ENCODE peak calls at places on chromosomes 5 and 9, in seven cellular contexts. One of them, this sample, is unnamed.

GRCh38 chr9:114216976-114217375 is 61.6 kb downstream of the COL27A1 start:
- DNase-seq in H9: no peak
- DNase-seq in IMR-90: no peak
- DNase-seq in mesendoderm: no peak
- DNase-seq in neuronal stem cell: no peak
- DNase-seq in trophoblast cell: no peak
- DNase-seq in H1: no peak
- DNase-seq in this sample: no peak

GRCh38 chr5:7517006-7517405 is 121.1 kb downstream of the ADCY2 start:
- DNase-seq in H9: no peak
- DNase-seq in mesendoderm: peak
- DNase-seq in trophoblast cell: peak
- DNase-seq in H1: no peak
- DNase-seq in neuronal stem cell: no peak
- DNase-seq in IMR-90: no peak
- DNase-seq in this sample: no peak

GRCh38 chr9:91758491-91758981 is 191.5 kb downstream of the ROR2 start:
- DNase-seq in mesendoderm: peak
- DNase-seq in neuronal stem cell: peak
- DNase-seq in H9: peak
- DNase-seq in H1: peak
- DNase-seq in IMR-90: peak
- DNase-seq in trophoblast cell: peak
- DNase-seq in this sample: peak

GRCh38 chr9:134750450-134751155 is 109.0 kb downstream of the COL5A1 start:
- DNase-seq in H9: no peak
- DNase-seq in mesendoderm: no peak
- DNase-seq in neuronal stem cell: no peak
- DNase-seq in H1: no peak
- DNase-seq in IMR-90: no peak
- DNase-seq in trophoblast cell: peak
- DNase-seq in this sample: no peak

GRCh38 chr5:135589152-135589551 is 10.4 kb upstream of the CXCL14 start:
- DNase-seq in mesendoderm: no peak
- DNase-seq in neuronal stem cell: no peak
- DNase-seq in H9: no peak
- DNase-seq in trophoblast cell: no peak
- DNase-seq in H1: no peak
- DNase-seq in IMR-90: no peak
- DNase-seq in this sample: no peak

GRCh38 chr9:124077915-124078572 is 66.5 kb downstream of the LHX2 start:
- DNase-seq in H9: no peak
- DNase-seq in IMR-90: no peak
- DNase-seq in neuronal stem cell: no peak
- DNase-seq in H1: no peak
- DNase-seq in mesendoderm: peak
- DNase-seq in trophoblast cell: peak
- DNase-seq in this sample: peak

GRCh38 chr5:32865475-32865874 is 154.4 kb downstream of the NPR3 start:
- DNase-seq in mesendoderm: no peak
- DNase-seq in neuronal stem cell: no peak
- DNase-seq in IMR-90: peak
- DNase-seq in trophoblast cell: no peak
- DNase-seq in H9: no peak
- DNase-seq in H1: no peak
- DNase-seq in this sample: no peak

GRCh38 chr9:129596541-129597328 is 24.2 kb downstream of the C9orf50 start:
- DNase-seq in trophoblast cell: peak
- DNase-seq in IMR-90: peak
- DNase-seq in H1: no peak
- DNase-seq in mesendoderm: peak
- DNase-seq in neuronal stem cell: peak
- DNase-seq in H9: peak
- DNase-seq in this sample: peak

GRCh38 chr5:163248856-163249255 is 188.5 kb upstream of the CCNG1 start:
- DNase-seq in neuronal stem cell: no peak
- DNase-seq in IMR-90: no peak
- DNase-seq in H9: no peak
- DNase-seq in mesendoderm: no peak
- DNase-seq in H1: no peak
- DNase-seq in trophoblast cell: no peak
- DNase-seq in this sample: no peak

GRCh38 chr9:6501526-6502210 is 88.7 kb downstream of the UHRF2 start:
- DNase-seq in neuronal stem cell: no peak
- DNase-seq in IMR-90: no peak
- DNase-seq in mesendoderm: peak
- DNase-seq in trophoblast cell: no peak
- DNase-seq in H1: no peak
- DNase-seq in H9: no peak
- DNase-seq in this sample: no peak

GRCh38 chr9:129891519-129891918 is 56.3 kb downstream of the USP20 start:
- DNase-seq in mesendoderm: no peak
- DNase-seq in trophoblast cell: no peak
- DNase-seq in neuronal stem cell: no peak
- DNase-seq in H9: no peak
- DNase-seq in H1: no peak
- DNase-seq in IMR-90: no peak
- DNase-seq in this sample: peak

GRCh38 chr5:32541241-32541640 is 44.1 kb upstream of the SUB1 start:
- DNase-seq in neuronal stem cell: no peak
- DNase-seq in H9: no peak
- DNase-seq in trophoblast cell: no peak
- DNase-seq in H1: no peak
- DNase-seq in IMR-90: peak
- DNase-seq in mesendoderm: no peak
- DNase-seq in this sample: no peak

GRCh38 chr9:128637656-128638055 is 19.0 kb downstream of the DYNC2I2 start:
- DNase-seq in H9: no peak
- DNase-seq in trophoblast cell: no peak
- DNase-seq in IMR-90: peak
- DNase-seq in H1: no peak
- DNase-seq in mesendoderm: no peak
- DNase-seq in neuronal stem cell: no peak
- DNase-seq in this sample: no peak

GRCh38 chr9:72365525-72366256 is 683 bp upstream of the ZFAND5 start:
- DNase-seq in trophoblast cell: peak
- DNase-seq in IMR-90: peak
- DNase-seq in H1: no peak
- DNase-seq in mesendoderm: peak
- DNase-seq in H9: peak
- DNase-seq in neuronal stem cell: no peak
- DNase-seq in this sample: peak

GRCh38 chr9:78118742-78119473 is 87.3 kb upstream of the GNAQ start:
- DNase-seq in H9: no peak
- DNase-seq in IMR-90: peak
- DNase-seq in neuronal stem cell: no peak
- DNase-seq in trophoblast cell: peak
- DNase-seq in mesendoderm: no peak
- DNase-seq in H1: no peak
- DNase-seq in this sample: no peak

GRCh38 chr5:10987881-10988504 is 227.0 kb upstream of the DAP start:
- DNase-seq in H9: peak
- DNase-seq in IMR-90: no peak
- DNase-seq in trophoblast cell: peak
- DNase-seq in H1: peak
- DNase-seq in mesendoderm: peak
- DNase-seq in neuronal stem cell: peak
- DNase-seq in this sample: no peak

GRCh38 chr5:168370826-168371225 is 79.4 kb downstream of the WWC1 start:
- DNase-seq in neuronal stem cell: no peak
- DNase-seq in trophoblast cell: no peak
- DNase-seq in H9: no peak
- DNase-seq in IMR-90: no peak
- DNase-seq in mesendoderm: no peak
- DNase-seq in H1: no peak
- DNase-seq in this sample: no peak

GRCh38 chr5:172769598-172770373 is 1.2 kb downstream of the DUSP1 start:
- DNase-seq in H9: no peak
- DNase-seq in neuronal stem cell: no peak
- DNase-seq in trophoblast cell: no peak
- DNase-seq in IMR-90: peak
- DNase-seq in mesendoderm: peak
- DNase-seq in H1: no peak
- DNase-seq in this sample: peak

GRCh38 chr5:120539471-120539870 is 75.4 kb downstream of the PRR16 start:
- DNase-seq in H1: no peak
- DNase-seq in neuronal stem cell: no peak
- DNase-seq in mesendoderm: peak
- DNase-seq in H9: no peak
- DNase-seq in IMR-90: no peak
- DNase-seq in trophoblast cell: no peak
- DNase-seq in this sample: no peak

GRCh38 chr9:89878687-89879086 is 273.9 kb downstream of the GADD45G start:
- DNase-seq in trophoblast cell: no peak
- DNase-seq in H9: no peak
- DNase-seq in H1: no peak
- DNase-seq in neuronal stem cell: no peak
- DNase-seq in IMR-90: no peak
- DNase-seq in mesendoderm: no peak
- DNase-seq in this sample: peak

GRCh38 chr9:116842658-116843057 is 155.6 kb downstream of the TRIM32 start:
- DNase-seq in IMR-90: no peak
- DNase-seq in mesendoderm: peak
- DNase-seq in neuronal stem cell: no peak
- DNase-seq in trophoblast cell: no peak
- DNase-seq in H9: peak
- DNase-seq in H1: peak
- DNase-seq in this sample: no peak

GRCh38 chr5:66807743-66808142 is 211.6 kb downstream of the MAST4 start:
- DNase-seq in H9: no peak
- DNase-seq in H1: no peak
- DNase-seq in mesendoderm: peak
- DNase-seq in IMR-90: peak
- DNase-seq in trophoblast cell: no peak
- DNase-seq in neuronal stem cell: no peak
- DNase-seq in this sample: peak

GRCh38 chr9:99464568-99464967 is 242.5 kb downstream of the SEC61B start:
- DNase-seq in mesendoderm: no peak
- DNase-seq in trophoblast cell: no peak
- DNase-seq in neuronal stem cell: no peak
- DNase-seq in IMR-90: no peak
- DNase-seq in H9: no peak
- DNase-seq in H1: no peak
- DNase-seq in this sample: no peak
- H3K23ac ChIP-seq in mesendoderm: no peak
- H3K23ac ChIP-seq in trophoblast cell: no peak
- H3K23ac ChIP-seq in neuronal stem cell: no peak
- H3K23ac ChIP-seq in IMR-90: no peak
- H3K23ac ChIP-seq in H9: no peak
- H3K23ac ChIP-seq in H1: no peak
- H3K23ac ChIP-seq in this sample: no peak

GRCh38 chr5:156922207-156922792 is 40.7 kb downstream of the TIMD4 start:
- DNase-seq in IMR-90: no peak
- DNase-seq in neuronal stem cell: no peak
- DNase-seq in H1: no peak
- DNase-seq in mesendoderm: no peak
- DNase-seq in trophoblast cell: no peak
- DNase-seq in H9: no peak
- DNase-seq in this sample: no peak

GRCh38 chr5:156918311-156918845 is 44.6 kb downstream of the TIMD4 start:
- DNase-seq in trophoblast cell: no peak
- DNase-seq in H9: no peak
- DNase-seq in neuronal stem cell: no peak
- DNase-seq in IMR-90: no peak
- DNase-seq in mesendoderm: no peak
- DNase-seq in H1: no peak
- DNase-seq in this sample: no peak

GRCh38 chr5:156920042-156920860 is 42.8 kb downstream of the TIMD4 start:
- DNase-seq in IMR-90: no peak
- DNase-seq in H1: no peak
- DNase-seq in H9: no peak
- DNase-seq in mesendoderm: no peak
- DNase-seq in neuronal stem cell: no peak
- DNase-seq in trophoblast cell: peak
- DNase-seq in this sample: no peak

GRCh38 chr5:156920861-156921431 is 42.1 kb downstream of the TIMD4 start:
- DNase-seq in trophoblast cell: peak
- DNase-seq in mesendoderm: no peak
- DNase-seq in H1: no peak
- DNase-seq in H9: no peak
- DNase-seq in neuronal stem cell: no peak
- DNase-seq in IMR-90: no peak
- DNase-seq in this sample: no peak
- H3K27ac ChIP-seq in trophoblast cell: no peak
- H3K27ac ChIP-seq in mesendoderm: no peak
- H3K27ac ChIP-seq in H1: no peak
- H3K27ac ChIP-seq in H9: no peak
- H3K27ac ChIP-seq in neuronal stem cell: no peak
- H3K27ac ChIP-seq in IMR-90: no peak
- H3K27ac ChIP-seq in this sample: peak

GRCh38 chr9:99391937-99392574 is 170.0 kb downstream of the SEC61B start:
- DNase-seq in H9: no peak
- DNase-seq in mesendoderm: no peak
- DNase-seq in IMR-90: no peak
- DNase-seq in neuronal stem cell: no peak
- DNase-seq in trophoblast cell: no peak
- DNase-seq in H1: no peak
- DNase-seq in this sample: no peak

GRCh38 chr9:99389087-99390033 is 167.3 kb downstream of the SEC61B start:
- DNase-seq in H1: no peak
- DNase-seq in mesendoderm: no peak
- DNase-seq in trophoblast cell: no peak
- DNase-seq in IMR-90: peak
- DNase-seq in H9: no peak
- DNase-seq in neuronal stem cell: no peak
- DNase-seq in this sample: no peak

GRCh38 chr9:99399476-99399875 is 177.4 kb downstream of the SEC61B start:
- DNase-seq in neuronal stem cell: no peak
- DNase-seq in mesendoderm: no peak
- DNase-seq in H9: no peak
- DNase-seq in IMR-90: no peak
- DNase-seq in H1: no peak
- DNase-seq in trophoblast cell: no peak
- DNase-seq in this sample: no peak

GRCh38 chr9:99398241-99398640 is 176.2 kb downstream of the SEC61B start:
- DNase-seq in H9: no peak
- DNase-seq in mesendoderm: peak
- DNase-seq in H1: no peak
- DNase-seq in neuronal stem cell: no peak
- DNase-seq in IMR-90: no peak
- DNase-seq in trophoblast cell: no peak
- DNase-seq in this sample: peak

GRCh38 chr9:99393993-99394392 is 171.9 kb downstream of the SEC61B start:
- DNase-seq in neuronal stem cell: no peak
- DNase-seq in trophoblast cell: no peak
- DNase-seq in H9: no peak
- DNase-seq in mesendoderm: peak
- DNase-seq in H1: no peak
- DNase-seq in IMR-90: no peak
- DNase-seq in this sample: no peak
- H4K8ac ChIP-seq in neuronal stem cell: no peak
- H4K8ac ChIP-seq in trophoblast cell: no peak
- H4K8ac ChIP-seq in H9: no peak
- H4K8ac ChIP-seq in mesendoderm: no peak
- H4K8ac ChIP-seq in H1: no peak
- H4K8ac ChIP-seq in IMR-90: no peak
- H4K8ac ChIP-seq in this sample: no peak

DNA sequence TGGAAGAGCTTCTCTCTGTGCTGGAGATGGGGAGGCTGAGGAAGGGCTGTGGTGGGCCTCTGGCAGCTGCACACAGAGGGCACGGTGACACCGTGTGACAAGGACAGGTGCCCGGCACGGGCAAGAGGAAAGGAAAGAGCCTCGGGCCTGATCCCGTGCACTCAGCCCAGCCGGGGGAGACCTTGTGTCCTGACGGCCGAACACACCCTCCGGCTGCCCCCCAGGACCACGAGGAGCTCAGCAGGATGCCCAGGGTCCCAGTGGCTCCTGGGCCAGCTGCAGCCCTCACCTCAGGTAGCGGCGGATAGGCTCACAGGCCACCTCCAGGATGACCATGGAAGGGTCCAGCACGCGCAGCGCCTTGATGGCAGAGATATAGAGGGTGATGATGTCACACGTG is 5.5 kb downstream of the ANAPC2 start:
- DNase-seq in trophoblast cell: no peak
- DNase-seq in H1: no peak
- DNase-seq in H9: no peak
- DNase-seq in mesendoderm: no peak
- DNase-seq in neuronal stem cell: no peak
- DNase-seq in IMR-90: no peak
- DNase-seq in this sample: no peak
- H3K23ac ChIP-seq in trophoblast cell: no peak
- H3K23ac ChIP-seq in H1: no peak
- H3K23ac ChIP-seq in H9: no peak
- H3K23ac ChIP-seq in mesendoderm: no peak
- H3K23ac ChIP-seq in neuronal stem cell: no peak
- H3K23ac ChIP-seq in IMR-90: no peak
- H3K23ac ChIP-seq in this sample: no peak

This sample was measured in mesenchymal stem cell.